ENCODE peak calls at places on chromosomes 5 and 9, in four cellular contexts. One of them, this sample, is unnamed.

GRCh38 chr5:943201-943873 is 50.7 kb downstream of the TRIP13 start:
- DNase-seq in DMS153: no peak
- DNase-seq in putamen: no peak
- DNase-seq in sigmoid colon: no peak
- DNase-seq in this sample: no peak

GRCh38 chr5:123091988-123092583 is 3.0 kb downstream of the PRDM6 start:
- DNase-seq in putamen: no peak
- DNase-seq in sigmoid colon: no peak
- DNase-seq in DMS153: no peak
- DNase-seq in this sample: no peak

GRCh38 chr5:21663082-21663481 is 1190.1 kb downstream of the CDH12 start:
- DNase-seq in DMS153: no peak
- DNase-seq in putamen: no peak
- DNase-seq in sigmoid colon: no peak
- DNase-seq in this sample: no peak

GRCh38 chr9:31776471-31776870 is 608.0 kb upstream of the ACO1 start:
- DNase-seq in putamen: no peak
- DNase-seq in sigmoid colon: no peak
- DNase-seq in DMS153: peak
- DNase-seq in this sample: no peak

GRCh38 chr5:115815693-115816225 is 700 bp downstream of the CDO1 start:
- DNase-seq in putamen: no peak
- DNase-seq in DMS153: no peak
- DNase-seq in sigmoid colon: no peak
- DNase-seq in this sample: no peak

GRCh38 chr5:135553688-135554462 is 18.1 kb upstream of the NEUROG1 start:
- DNase-seq in sigmoid colon: no peak
- DNase-seq in DMS153: no peak
- DNase-seq in putamen: no peak
- DNase-seq in this sample: no peak

GRCh38 chr9:100111235-100111634 is 12.2 kb downstream of the INVS start:
- DNase-seq in putamen: peak
- DNase-seq in DMS153: peak
- DNase-seq in sigmoid colon: peak
- DNase-seq in this sample: no peak

GRCh38 chr5:181194489-181195248 is 10.3 kb downstream of the TRIM7 start:
- DNase-seq in sigmoid colon: no peak
- DNase-seq in putamen: no peak
- DNase-seq in DMS153: no peak
- DNase-seq in this sample: no peak

GRCh38 chr9:109893222-109893621 is 113.2 kb downstream of the PALM2AKAP2 start:
- DNase-seq in DMS153: no peak
- DNase-seq in sigmoid colon: no peak
- DNase-seq in putamen: no peak
- DNase-seq in this sample: no peak

GRCh38 chr5:179421156-179421895 is 76.1 kb upstream of the ADAMTS2 start:
- DNase-seq in DMS153: no peak
- DNase-seq in sigmoid colon: peak
- DNase-seq in putamen: no peak
- DNase-seq in this sample: no peak

GRCh38 chr5:67416133-67416937 is 219.7 kb upstream of the CD180 start:
- DNase-seq in putamen: no peak
- DNase-seq in sigmoid colon: no peak
- DNase-seq in DMS153: no peak
- DNase-seq in this sample: no peak

GRCh38 chr9:4902135-4902475 is 83.0 kb upstream of the JAK2 start:
- DNase-seq in DMS153: no peak
- DNase-seq in putamen: no peak
- DNase-seq in sigmoid colon: no peak
- DNase-seq in this sample: no peak

GRCh38 chr9:99345451-99345850 is 123.4 kb downstream of the SEC61B start:
- DNase-seq in putamen: no peak
- DNase-seq in DMS153: no peak
- DNase-seq in sigmoid colon: no peak
- DNase-seq in this sample: no peak